ENCODE peak calls at places on chromosomes 11 and 22, in five cellular contexts. H, Z, E, P and Q are unnamed samples.

GRCh38 chr11:69292221-69292648 is 1.7 kb upstream of the MYEOV start:
- DNase-seq in H (no peak), Z (no peak), E (no peak), P (no peak), Q (peak; percentile 54)

GRCh38 chr11:61187505-61188130 is 15.7 kb upstream of the PGA3 start:
- DNase-seq in H (peak; percentile 69), Z (peak; percentile 30), E (peak; percentile 42), P (peak; percentile 66), Q (peak; percentile 76)

GRCh38 chr11:114197799-114198500 is 98.2 kb upstream of the NNMT start:
- DNase-seq in H (no peak), Z (no peak), E (peak; percentile 96), P (no peak), Q (peak; percentile 83)

GRCh38 chr11:108019870-108020540 is 11.3 kb downstream of the CUL5 start:
- DNase-seq in H (no peak), Z (no peak), E (peak; percentile 80), P (no peak), Q (no peak)

GRCh38 chr11:66020618-66021357 is 5.5 kb downstream of the CATSPER1 start:
- DNase-seq in H (peak; percentile 64), Z (no peak), E (no peak), P (no peak), Q (peak; percentile 77)

GRCh38 chr11:8749202-8749601 is 66.6 kb downstream of the RPL27A start:
- DNase-seq in H (no peak), Z (no peak), E (no peak), P (peak; percentile 58), Q (no peak)

GRCh38 chr22:48567213-48567975 is 1260.3 kb downstream of the BRD1 start:
- DNase-seq in H (no peak), Z (no peak), E (no peak), P (no peak), Q (peak; percentile 28)

GRCh38 chr11:26043665-26044064 is 288.3 kb upstream of the ANO3 start:
- DNase-seq in H (no peak), Z (no peak), E (no peak), P (no peak), Q (no peak)

GRCh38 chr22:42686756-42687491 is 33.7 kb downstream of the A4GALT start:
- DNase-seq in H (no peak), Z (no peak), E (no peak), P (no peak), Q (no peak)

GRCh38 chr11:79471071-79471470 is 30.2 kb upstream of the TENM4 start:
- DNase-seq in H (no peak), Z (no peak), E (no peak), P (no peak), Q (no peak)

GRCh38 chr11:8387693-8388092 is 124.0 kb upstream of the LMO1 start:
- DNase-seq in H (no peak), Z (no peak), E (no peak), P (no peak), Q (no peak)

GRCh38 chr11:67584205-67584880 is 731 bp downstream of the GSTP1 start:
- DNase-seq in H (no peak), Z (peak; percentile 59), E (peak; percentile 69), P (no peak), Q (peak; percentile 90)

GRCh38 chr11:44859528-44859925 is 91.2 kb downstream of the TP53I11 start:
- DNase-seq in H (no peak), Z (no peak), E (no peak), P (no peak), Q (no peak)

GRCh38 chr11:6638437-6638836 is 17.2 kb downstream of the DCHS1 start:
- DNase-seq in H (no peak), Z (no peak), E (no peak), P (no peak), Q (no peak)

GRCh38 chr11:134725939-134726639 is 314.0 kb upstream of the B3GAT1 start:
- DNase-seq in H (peak; percentile 4), Z (no peak), E (no peak), P (no peak), Q (peak; percentile 61)

GRCh38 chr11:110566577-110566976 is 136.8 kb downstream of the FDX1 start:
- DNase-seq in H (no peak), Z (no peak), E (no peak), P (no peak), Q (no peak)

GRCh38 chr11:47991266-47991830 is 11.0 kb downstream of the PTPRJ start:
- DNase-seq in H (no peak), Z (no peak), E (peak; percentile 87), P (no peak), Q (peak; percentile 55)

GRCh38 chr22:35195821-35196220 is 61.5 kb upstream of the HMGXB4 start:
- DNase-seq in H (no peak), Z (no peak), E (no peak), P (no peak), Q (no peak)

GRCh38 chr22:30574095-30574981 is at the start of gene GAL3ST1:
- DNase-seq in H (peak; percentile 66), Z (no peak), E (no peak), P (peak; percentile 65), Q (no peak)

GRCh38 chr22:17945156-17945850 is 79.1 kb downstream of the MICAL3 start:
- DNase-seq in H (no peak), Z (no peak), E (no peak), P (no peak), Q (no peak)

GRCh38 chr11:132848336-132848735 is 684.0 kb downstream of the OPCML start:
- DNase-seq in H (no peak), Z (no peak), E (no peak), P (no peak), Q (no peak)

GRCh38 chr11:86460461-86461404 is 86.0 kb downstream of the CCDC81 start:
- DNase-seq in H (no peak), Z (no peak), E (no peak), P (no peak), Q (no peak)

GRCh38 chr11:65927904-65928397 is 8.7 kb downstream of the DRAP1 start:
- DNase-seq in H (no peak), Z (no peak), E (no peak), P (no peak), Q (peak; percentile 65)

GRCh38 chr22:27115816-27116256 is 458.4 kb downstream of the MIAT start:
- DNase-seq in H (peak; percentile 60), Z (no peak), E (no peak), P (no peak), Q (no peak)

GRCh38 chr11:129061466-129062194 is 119.0 kb upstream of the TP53AIP1 start:
- DNase-seq in H (peak; percentile 13), Z (peak; percentile 7), E (no peak), P (no peak), Q (no peak)

GRCh38 chr11:124199702-124200101 is 16.6 kb downstream of the OR10D3 start:
- DNase-seq in H (no peak), Z (no peak), E (no peak), P (no peak), Q (no peak)

GRCh38 chr11:125583496-125583895 is 9.2 kb upstream of the STT3A start:
- DNase-seq in H (no peak), Z (no peak), E (no peak), P (no peak), Q (no peak)

GRCh38 chr11:38680746-38681145 is 2082.7 kb upstream of the RAG2 start:
- DNase-seq in H (no peak), Z (no peak), E (no peak), P (no peak), Q (no peak)

GRCh38 chr11:9047986-9048522 is 43.3 kb downstream of the SCUBE2 start:
- DNase-seq in H (no peak), Z (no peak), E (no peak), P (no peak), Q (no peak)

GRCh38 chr22:50406416-50407170 is 63.5 kb downstream of the PPP6R2 start:
- DNase-seq in H (no peak), Z (no peak), E (no peak), P (no peak), Q (no peak)

GRCh38 chr11:38476808-38477565 is 1879.0 kb upstream of the RAG2 start:
- DNase-seq in H (no peak), Z (no peak), E (no peak), P (no peak), Q (no peak)

GRCh38 chr11:76077575-76078150 is 128.6 kb downstream of the WNT11 start:
- DNase-seq in H (no peak), Z (no peak), E (no peak), P (no peak), Q (no peak)

GRCh38 chr22:19253143-19253542 is 38.4 kb downstream of the CLTCL1 start:
- DNase-seq in H (no peak), Z (no peak), E (no peak), P (no peak), Q (no peak)

GRCh38 chr11:127789887-127790286 is 789.3 kb upstream of the KIRREL3 start:
- DNase-seq in H (no peak), Z (no peak), E (no peak), P (peak; percentile 51), Q (no peak)

GRCh38 chr11:102448869-102449224 is 3.7 kb downstream of the TMEM123 start:
- DNase-seq in H (no peak), Z (no peak), E (no peak), P (no peak), Q (no peak)

GRCh38 chr11:43567396-43567975 is 113.1 kb upstream of the HSD17B12 start:
- DNase-seq in H (peak; percentile 67), Z (no peak), E (no peak), P (no peak), Q (no peak)
- TF ChIP-seq CTCF in H (peak; percentile 68), Z (peak; percentile 48), E (peak; percentile 40), P (peak; percentile 44), Q (peak; percentile 69)

GRCh38 chr22:44676441-44677298 is 25.3 kb upstream of the PRR5 start:
- DNase-seq in H (peak; percentile 28), Z (no peak), E (no peak), P (no peak), Q (no peak)
- H3K27ac ChIP-seq in H (peak overlapping the region; percentile 88), Z (no peak overlapping the region), E (no peak overlapping the region), P (no peak overlapping the region), Q (no peak overlapping the region)

DNA sequence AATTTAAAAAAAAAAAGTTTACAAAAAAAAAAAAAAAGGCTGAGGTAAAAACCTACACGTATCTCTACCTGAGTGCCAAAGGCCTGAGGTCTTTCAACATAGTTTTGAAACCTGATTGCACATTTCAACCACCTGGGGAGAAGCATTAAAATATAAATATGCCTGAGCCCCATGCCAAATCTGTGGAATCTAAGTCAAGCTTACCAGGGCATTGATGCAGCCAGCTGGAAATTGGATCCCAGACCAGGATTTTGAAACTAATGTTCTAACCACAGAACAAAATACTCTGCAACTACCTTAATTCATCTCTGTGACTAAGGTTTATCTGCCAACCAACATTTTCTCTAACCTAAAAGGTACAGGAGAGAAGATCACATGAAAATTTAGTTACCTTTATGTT is 38.8 kb upstream of the CHRNA10 start:
- DNase-seq in H (no peak), Z (no peak), E (peak; percentile 85), P (peak; percentile 75), Q (no peak)
- TF ChIP-seq CTCF in H (no peak), Z (no peak), E (no peak), P (no peak), Q (no peak)

DNA sequence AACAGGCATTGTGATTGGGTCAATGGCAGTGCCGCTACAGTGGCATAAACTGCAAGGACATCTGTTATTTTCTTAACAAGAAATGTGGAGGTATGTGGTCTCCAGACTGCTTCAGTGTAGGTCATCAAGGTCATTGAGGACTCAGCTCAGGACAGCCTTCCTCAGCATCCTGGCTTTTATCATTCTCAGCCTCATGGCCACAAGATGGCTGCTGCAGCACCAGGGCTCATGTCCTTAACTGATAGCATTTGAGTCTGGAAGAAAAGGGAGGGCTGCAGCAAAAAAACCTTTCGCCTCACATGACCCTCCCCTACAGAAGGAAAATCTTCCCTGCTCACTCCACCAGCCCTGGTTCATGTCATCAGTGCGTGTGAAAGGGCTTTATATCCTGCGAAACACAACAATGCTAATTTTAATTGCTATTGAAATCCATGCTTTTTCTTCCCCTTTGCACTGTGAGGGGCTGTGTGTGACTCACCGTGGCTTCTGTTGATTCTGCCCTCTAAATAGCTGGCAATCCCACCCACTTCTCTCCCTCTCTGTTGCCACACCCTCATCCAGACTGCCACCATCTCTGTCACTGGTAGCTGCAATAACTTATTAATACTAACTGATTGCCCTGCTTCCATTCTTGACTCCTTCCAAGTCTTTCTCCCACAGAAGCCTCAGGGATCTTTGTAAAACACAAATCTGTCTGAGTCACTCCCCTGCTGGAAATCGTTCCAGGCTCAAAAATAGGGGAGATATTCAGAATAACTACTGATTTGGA is 43.8 kb downstream of the CHRDL2 start:
- DNase-seq in H (no peak), Z (no peak), E (no peak), P (no peak), Q (peak; percentile 6)
- H3K27ac ChIP-seq in H (peak overlapping the region; percentile 53), Z (no peak overlapping the region), E (no peak overlapping the region), P (no peak overlapping the region), Q (no peak overlapping the region)